ENCODE peak calls at places on chromosomes 5 and 9, in ten cellular contexts. B is astrocyte of the cerebellum; V is NCI-H460; M is endothelial cell of umbilical vein; U is activated CD4-positive, alpha-beta T cell treated with anti-CD3 and anti-CD28 coated beads, Interleukin-2, amount 10 ng/mL, durations not matched to agents 7 days and 5 days; I is RPMI7951; N is coronary artery; L is G401; H is NCI-H1694; J is sigmoid colon. G is an unnamed sample.

GRCh38 chr9:134396258-134396742 is 70.0 kb downstream of the RXRA start:
- DNase-seq in B (no peak), V (no peak), M (no peak), U (peak; percentile 49), I (no peak), N (no peak), L (no peak), H (no peak), J (no peak), G (no peak)

GRCh38 chr5:122836947-122837346 is 8.5 kb upstream of the SNX24 start:
- DNase-seq in B (no peak), V (no peak), M (no peak), U (no peak), I (no peak), N (no peak), L (no peak), H (no peak), J (no peak), G (no peak)

GRCh38 chr5:76693141-76693540 is 22.8 kb upstream of the F2R start:
- DNase-seq in B (no peak), V (no peak), M (peak; percentile 41), U (no peak), I (no peak), N (no peak), L (peak; percentile 51), H (no peak), J (no peak), G (no peak)

GRCh38 chr5:113054899-113055298 is 78.3 kb downstream of the DCP2 start:
- DNase-seq in B (no peak), V (no peak), M (no peak), U (no peak), I (no peak), N (no peak), L (no peak), H (no peak), J (no peak), G (no peak)

GRCh38 chr9:110875275-110875674 is 163.0 kb downstream of the LPAR1 start:
- DNase-seq in B (no peak), V (no peak), M (no peak), U (no peak), I (no peak), N (peak; percentile 74), L (no peak), H (no peak), J (peak; percentile 73), G (no peak)

GRCh38 chr9:130236436-130236985 is 29.0 kb upstream of the HMCN2 start:
- DNase-seq in B (no peak), V (no peak), M (no peak), U (no peak), I (no peak), N (no peak), L (no peak), H (no peak), J (peak; percentile 73), G (no peak)

GRCh38 chr5:126995039-126995438 is 35.3 kb downstream of the MARCHF3 start:
- DNase-seq in B (no peak), V (no peak), M (no peak), U (no peak), I (no peak), N (no peak), L (no peak), H (no peak), J (no peak), G (no peak)

GRCh38 chr5:16492398-16493175 is 27.0 kb upstream of the ZNF622 start:
- DNase-seq in B (peak; percentile 11), V (no peak), M (no peak), U (no peak), I (peak; percentile 53), N (no peak), L (peak; percentile 35), H (no peak), J (no peak), G (no peak)

GRCh38 chr9:85117831-85118230 is 448.3 kb downstream of the NTRK2 start:
- DNase-seq in B (no peak), V (no peak), M (no peak), U (no peak), I (no peak), N (no peak), L (no peak), H (no peak), J (no peak), G (no peak)

GRCh38 chr5:56686337-56687198 is 128.8 kb upstream of the MAP3K1 start:
- DNase-seq in B (no peak), V (no peak), M (no peak), U (peak; percentile 19), I (no peak), N (no peak), L (no peak), H (no peak), J (no peak), G (no peak)

G was measured in osteocyte.